ENCODE peak calls at places on chromosomes 3 and 15, in seven cellular contexts. M, Z, E, D, Y, O and F are unnamed samples.

GRCh38 chr3:195768414-195768813 is 43.3 kb downstream of the MUC4 start:
- DNase-seq in M (no peak), Z (no peak), E (no peak), D (no peak), Y (no peak), O (no peak), F (no peak)

GRCh38 chr3:49027634-49028033 is 1.6 kb downstream of the IMPDH2 start:
- DNase-seq in M (no peak), Z (no peak), E (no peak), D (no peak), Y (no peak), O (no peak), F (no peak)

GRCh38 chr3:14925729-14926591 is 21.4 kb upstream of the NR2C2 start:
- DNase-seq in M (no peak), Z (peak), E (peak), D (no peak), Y (peak), O (peak), F (peak)

GRCh38 chr3:37457392-37458065 is 283.1 kb upstream of the LRRFIP2 start:
- DNase-seq in M (no peak), Z (peak), E (no peak), D (peak), Y (no peak), O (no peak), F (no peak)

GRCh38 chr3:131540143-131540542 is 37.4 kb upstream of the MRPL3 start:
- DNase-seq in M (no peak), Z (no peak), E (no peak), D (no peak), Y (no peak), O (no peak), F (no peak)

GRCh38 chr15:99105516-99106341 is 849 bp downstream of the SYNM start:
- DNase-seq in M (no peak), Z (peak), E (peak), D (no peak), Y (peak), O (no peak), F (no peak)

GRCh38 chr3:110815008-110815583 is 256.5 kb upstream of the NECTIN3 start:
- DNase-seq in M (no peak), Z (peak), E (no peak), D (no peak), Y (peak), O (no peak), F (no peak)

GRCh38 chr3:182450942-182451607 is 342.2 kb upstream of the ATP11B start:
- DNase-seq in M (no peak), Z (no peak), E (no peak), D (no peak), Y (no peak), O (no peak), F (no peak)

GRCh38 chr3:50484681-50485263 is 18.7 kb downstream of the CACNA2D2 start:
- DNase-seq in M (no peak), Z (no peak), E (no peak), D (no peak), Y (no peak), O (no peak), F (no peak)

GRCh38 chr3:791442-791841 is 301.4 kb upstream of the CNTN6 start:
- DNase-seq in M (no peak), Z (no peak), E (no peak), D (no peak), Y (no peak), O (no peak), F (no peak)

GRCh38 chr3:150240891-150241290 is 167.2 kb upstream of the TSC22D2 start:
- DNase-seq in M (no peak), Z (no peak), E (no peak), D (no peak), Y (no peak), O (no peak), F (no peak)

GRCh38 chr15:83127547-83128150 is 20.2 kb downstream of the TM6SF1 start:
- DNase-seq in M (no peak), Z (no peak), E (no peak), D (no peak), Y (no peak), O (no peak), F (no peak)

GRCh38 chr3:142507241-142507640 is 59.4 kb upstream of the XRN1 start:
- DNase-seq in M (no peak), Z (peak), E (no peak), D (no peak), Y (no peak), O (no peak), F (no peak)

GRCh38 chr15:92376109-92376508 is 17.6 kb upstream of the ST8SIA2 start:
- DNase-seq in M (no peak), Z (no peak), E (no peak), D (no peak), Y (no peak), O (no peak), F (no peak)

GRCh38 chr15:69760263-69760855 is 307.7 kb downstream of the RPLP1 start:
- DNase-seq in M (no peak), Z (peak), E (no peak), D (no peak), Y (peak), O (no peak), F (no peak)

GRCh38 chr15:41521614-41522013 is 8.0 kb upstream of the LTK start:
- DNase-seq in M (no peak), Z (no peak), E (no peak), D (no peak), Y (no peak), O (no peak), F (no peak)

GRCh38 chr3:41532976-41533375 is 333.7 kb downstream of the CTNNB1 start:
- DNase-seq in M (no peak), Z (no peak), E (no peak), D (no peak), Y (no peak), O (no peak), F (no peak)

GRCh38 chr3:72008226-72008996 is 223.5 kb upstream of the PROK2 start:
- DNase-seq in M (no peak), Z (peak), E (no peak), D (no peak), Y (peak), O (no peak), F (no peak)

GRCh38 chr15:45197512-45197911 is 9.7 kb upstream of the SHF start:
- DNase-seq in M (no peak), Z (no peak), E (no peak), D (no peak), Y (no peak), O (no peak), F (no peak)

GRCh38 chr3:194278186-194278845 is 72.8 kb downstream of the CPN2 start:
- DNase-seq in M (peak), Z (no peak), E (no peak), D (no peak), Y (no peak), O (no peak), F (no peak)

GRCh38 chr3:174083706-174084105 is 686.2 kb downstream of the NLGN1 start:
- DNase-seq in M (no peak), Z (no peak), E (no peak), D (no peak), Y (no peak), O (no peak), F (no peak)

GRCh38 chr3:42236611-42237010 is 29.4 kb downstream of the CCK start:
- DNase-seq in M (no peak), Z (no peak), E (no peak), D (no peak), Y (no peak), O (no peak), F (no peak)

GRCh38 chr15:98648654-98649537 is 557 bp downstream of the IGF1R start:
- DNase-seq in M (peak), Z (peak), E (peak), D (peak), Y (peak), O (peak), F (no peak)

GRCh38 chr3:29311805-29312204 is 30.9 kb downstream of the RBMS3 start:
- DNase-seq in M (no peak), Z (no peak), E (no peak), D (no peak), Y (peak), O (no peak), F (no peak)

GRCh38 chr3:175573226-175573625 is 714.1 kb downstream of the NAALADL2 start:
- DNase-seq in M (no peak), Z (no peak), E (no peak), D (no peak), Y (no peak), O (no peak), F (no peak)

GRCh38 chr3:173977747-173978146 is 580.2 kb downstream of the NLGN1 start:
- DNase-seq in M (no peak), Z (no peak), E (no peak), D (no peak), Y (peak), O (no peak), F (no peak)

GRCh38 chr3:165994293-165994692 is 157.1 kb upstream of the BCHE start:
- DNase-seq in M (no peak), Z (no peak), E (no peak), D (no peak), Y (no peak), O (no peak), F (no peak)

GRCh38 chr3:71690222-71690821 is 34.9 kb downstream of the EIF4E3 start:
- DNase-seq in M (peak), Z (peak), E (peak), D (no peak), Y (peak), O (no peak), F (no peak)

GRCh38 chr3:111012388-111013248 is 59.0 kb upstream of the NECTIN3 start:
- DNase-seq in M (no peak), Z (peak), E (peak), D (peak), Y (peak), O (no peak), F (no peak)

GRCh38 chr3:4846529-4846928 is 132.7 kb upstream of the BHLHE40 start:
- DNase-seq in M (no peak), Z (no peak), E (no peak), D (no peak), Y (no peak), O (no peak), F (no peak)

GRCh38 chr3:60998855-60999254 is 252.4 kb downstream of the FHIT start:
- DNase-seq in M (no peak), Z (no peak), E (no peak), D (no peak), Y (no peak), O (no peak), F (no peak)

GRCh38 chr15:89002281-89002761 is 85.9 kb upstream of the ABHD2 start:
- DNase-seq in M (no peak), Z (peak), E (no peak), D (no peak), Y (peak), O (no peak), F (no peak)

GRCh38 chr3:136624894-136625815 is 127.0 kb downstream of the STAG1 start:
- DNase-seq in M (no peak), Z (no peak), E (peak), D (no peak), Y (peak), O (no peak), F (no peak)

GRCh38 chr3:186789554-186790260 is 6.3 kb downstream of the EIF4A2 start:
- DNase-seq in M (no peak), Z (no peak), E (no peak), D (no peak), Y (peak), O (no peak), F (no peak)

GRCh38 chr15:51390932-51391432 is 49.5 kb downstream of the GLDN start:
- DNase-seq in M (no peak), Z (no peak), E (peak), D (no peak), Y (no peak), O (no peak), F (no peak)

GRCh38 chr15:92797168-92798052 is 102.7 kb upstream of the CHD2 start:
- DNase-seq in M (peak), Z (peak), E (peak), D (peak), Y (peak), O (peak), F (peak)

GRCh38 chr3:183202004-183202722 is 39.6 kb upstream of the LAMP3 start:
- DNase-seq in M (no peak), Z (no peak), E (no peak), D (no peak), Y (no peak), O (no peak), F (no peak)

GRCh38 chr3:159266779-159267178 is 464.9 kb downstream of the MFSD1 start:
- DNase-seq in M (no peak), Z (peak), E (peak), D (peak), Y (no peak), O (peak), F (peak)

GRCh38 chr15:84631706-84632272 is 22.3 kb downstream of the WDR73 start:
- DNase-seq in M (no peak), Z (peak), E (no peak), D (no peak), Y (no peak), O (no peak), F (no peak)

GRCh38 chr3:64190517-64191515 is 34.5 kb downstream of the PRICKLE2 start:
- DNase-seq in M (no peak), Z (peak), E (no peak), D (no peak), Y (peak), O (no peak), F (no peak)